ENCODE peak calls at places on chromosome 3, in nine cellular contexts. M is sigmoid colon; X is neuronal stem cell; D is breast epithelium; N is CD8-positive, alpha-beta memory T cell; Q is heart left ventricle; L is left ventricle myocardium inferior; Z is A549; C is PC-9. O is an unnamed sample. For H3K4me1, the result is how much of the 10 kb centered on the place peaks cover.

GRCh38 chr3:138914870-138915502 is 32.0 kb downstream of the FOXL2 start:
- DNase-seq in C (no peak), L (no peak), N (no peak), Q (no peak), D (no peak), X (no peak), Z (peak), M (no peak), O (no peak)

GRCh38 chr3:197430961-197431910 is 124.5 kb downstream of the BDH1 start:
- DNase-seq in D (no peak), Q (no peak), N (no peak), Z (no peak), C (no peak), M (no peak), L (no peak), X (no peak), O (no peak)

GRCh38 chr3:69012836-69013255 is 638 bp downstream of the EOGT start:
- DNase-seq in X (peak), N (no peak), Z (peak), Q (peak), C (no peak), D (no peak), M (peak), L (peak), O (peak)

GRCh38 chr3:194579091-194579606 is 54.1 kb downstream of the TMEM44 start:
- DNase-seq in M (no peak), N (no peak), C (peak), Q (peak), D (no peak), X (no peak), Z (no peak), L (peak), O (peak)

GRCh38 chr3:42101048-42101447 is 9.9 kb downstream of the TRAK1 start:
- DNase-seq in X (no peak), Z (no peak), N (no peak), D (no peak), C (no peak), M (no peak), Q (peak), L (peak), O (peak)

GRCh38 chr3:68931406-68932149 is 769 bp downstream of the TAFA4 start:
- DNase-seq in L (no peak), Q (no peak), Z (no peak), N (no peak), D (no peak), X (no peak), C (no peak), M (no peak), O (no peak)

GRCh38 chr3:143676021-143676420 is 172.2 kb downstream of the SLC9A9 start:
- DNase-seq in Z (no peak), Q (no peak), D (no peak), L (no peak), C (no peak), N (no peak), X (no peak), M (no peak), O (no peak)

GRCh38 chr3:172606021-172606420 is 82.8 kb upstream of the TNFSF10 start:
- DNase-seq in N (no peak), C (no peak), M (no peak), L (no peak), D (no peak), Q (no peak), X (no peak), Z (no peak), O (no peak)

GRCh38 chr3:39065197-39065596 is 13.4 kb downstream of the WDR48 start:
- DNase-seq in Z (peak), Q (no peak), C (no peak), L (no peak), X (no peak), N (no peak), D (no peak), M (no peak), O (no peak)

GRCh38 chr3:13657660-13658435 is 108.9 kb downstream of the FBLN2 start:
- DNase-seq in L (peak), M (no peak), D (no peak), N (peak), Z (peak), C (peak), Q (no peak), X (no peak), O (peak)

GRCh38 chr3:58353722-58354553 is 21.2 kb downstream of the PXK start:
- DNase-seq in C (no peak), D (no peak), L (no peak), M (no peak), Q (no peak), Z (no peak), N (peak), X (no peak), O (no peak)

GRCh38 chr3:65907232-65908130 is 131.2 kb downstream of the MAGI1 start:
- DNase-seq in D (no peak), L (no peak), C (no peak), Z (no peak), M (no peak), N (no peak), Q (no peak), X (no peak), O (no peak)

GRCh38 chr3:64674591-64675076 is 13.2 kb downstream of the ADAMTS9 start:
- DNase-seq in D (no peak), X (no peak), M (no peak), N (no peak), L (no peak), Z (no peak), C (no peak), Q (no peak), O (no peak)

GRCh38 chr3:127002195-127003174 is 19.6 kb downstream of the PLXNA1 start:
- DNase-seq in N (no peak), M (peak), C (no peak), X (peak), Z (no peak), D (peak), Q (peak), L (peak), O (peak)

GRCh38 chr3:151974067-151974466 is 100.6 kb downstream of the SUCNR1 start:
- DNase-seq in L (no peak), C (no peak), Q (no peak), X (no peak), N (no peak), Z (no peak), D (no peak), M (no peak), O (no peak)

GRCh38 chr3:127953636-127954035 is 38.6 kb downstream of the KBTBD12 start:
- DNase-seq in D (no peak), M (no peak), C (no peak), Z (no peak), X (no peak), Q (no peak), N (no peak), L (no peak), O (no peak)

GRCh38 chr3:148600902-148601765 is 96.6 kb upstream of the AGTR1 start:
- DNase-seq in X (no peak), L (no peak), Q (no peak), Z (peak), N (no peak), D (no peak), M (no peak), C (peak), O (no peak)

GRCh38 chr3:64209866-64210609 is 15.2 kb downstream of the PRICKLE2 start:
- DNase-seq in M (peak), C (peak), N (no peak), Z (no peak), Q (peak), X (no peak), D (peak), L (peak), O (peak)

GRCh38 chr3:101941253-101942039 is 92.1 kb downstream of the NFKBIZ start:
- DNase-seq in D (no peak), L (no peak), M (no peak), C (no peak), X (no peak), N (no peak), Q (no peak), Z (no peak), O (no peak)
- H3K4me3 ChIP-seq in D (no peak), L (no peak), M (no peak), C (no peak), X (no peak), N (no peak), Q (no peak), Z (no peak), O (no peak)

GRCh38 chr3:155367510-155367909 is 74.0 kb upstream of the STRIT1 start:
- DNase-seq in Q (no peak), C (no peak), D (no peak), L (no peak), X (no peak), N (no peak), M (no peak), Z (no peak), O (no peak)
- H3K4me1 ChIP-seq in Q (under half), C (under half), D (under half), L (under half), X (under half), N (under half), M (under half), Z (under half), O (under half)

DNA sequence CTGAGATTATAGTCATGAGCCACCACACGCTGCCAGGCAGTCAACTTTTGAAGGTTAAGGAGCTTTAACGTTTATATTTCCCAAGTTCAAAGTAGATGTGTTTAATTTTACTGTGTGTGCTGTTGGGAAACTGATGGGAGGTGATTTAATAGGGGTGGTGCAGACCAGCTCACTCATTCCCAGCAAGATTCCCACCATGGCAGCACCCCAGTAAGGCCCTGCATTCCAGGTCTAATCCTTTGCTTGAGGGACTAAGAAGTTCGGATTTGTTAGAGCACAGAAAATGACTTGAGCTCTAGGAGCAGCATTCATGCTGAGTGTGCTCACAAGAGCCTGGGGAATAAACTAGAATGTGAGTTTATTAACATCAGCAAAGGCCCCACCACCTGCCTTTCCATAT is 25.2 kb downstream of the TSEN2 start:
- DNase-seq in C (no peak), X (no peak), Q (no peak), Z (no peak), D (no peak), N (no peak), L (no peak), M (no peak), O (no peak)
- H3K27ac ChIP-seq in C (no peak), X (no peak), Q (no peak), Z (no peak), D (peak), N (no peak), L (no peak), M (peak), O (no peak)

DNA sequence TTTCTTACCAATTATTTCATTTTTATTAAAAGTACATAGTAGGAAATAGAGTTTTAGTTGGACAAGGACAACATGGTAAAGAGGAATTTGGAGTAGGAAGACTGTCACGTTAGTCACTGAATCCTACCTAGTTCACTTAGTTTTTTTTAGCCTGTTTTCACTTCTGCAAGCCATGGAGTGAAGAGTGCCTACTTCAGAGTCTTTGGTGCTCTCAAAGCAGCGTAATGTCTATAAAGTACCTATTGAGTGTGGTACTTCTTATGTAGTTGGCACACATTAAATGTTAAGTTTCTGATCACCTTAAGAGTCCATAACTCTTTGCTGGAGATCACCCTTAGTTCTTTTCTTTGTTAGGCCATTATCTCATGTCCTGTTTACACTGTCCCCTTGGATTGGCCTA is 78.7 kb downstream of the LPP start:
- DNase-seq in L (no peak), C (no peak), Z (no peak), M (no peak), Q (no peak), N (no peak), X (no peak), D (no peak), O (no peak)
- H3K4me3 ChIP-seq in L (no peak), C (no peak), Z (no peak), M (no peak), Q (no peak), N (no peak), X (no peak), D (no peak), O (no peak)

O was measured in right cardiac atrium.